ENCODE peak calls at places on chromosomes 3 and 15, in six cellular contexts. O is neural crest cell, B is coronary artery, Y is DND-41, U is activated B cell treated with CpG ODN at 0.5 μM for 24 hours, V is lung. L is an unnamed sample.

GRCh38 chr3:151538706-151539403 is 78.0 kb upstream of the IGSF10 start:
- DNase-seq in O (no peak), B (no peak), Y (no peak), U (no peak), V (no peak), L (no peak)

GRCh38 chr3:129441782-129442181 is 1.8 kb downstream of the IFT122 start:
- DNase-seq in O (no peak), B (no peak), Y (no peak), U (no peak), V (no peak), L (no peak)

GRCh38 chr15:71085809-71086208 is 29.5 kb upstream of the THSD4 start:
- DNase-seq in O (no peak), B (no peak), Y (no peak), U (no peak), V (no peak), L (no peak)

GRCh38 chr15:93974804-93975481 is 256.4 kb upstream of the MCTP2 start:
- DNase-seq in O (peak), B (no peak), Y (no peak), U (no peak), V (no peak), L (no peak)

GRCh38 chr15:35693286-35693685 is 147.3 kb upstream of the DPH6 start:
- DNase-seq in O (no peak), B (no peak), Y (no peak), U (no peak), V (no peak), L (no peak)

GRCh38 chr3:149898771-149899170 is 71.9 kb downstream of the PFN2 start:
- DNase-seq in O (no peak), B (no peak), Y (no peak), U (no peak), V (no peak), L (no peak)

GRCh38 chr15:42364529-42364928 is 5.2 kb downstream of the CAPN3 start:
- DNase-seq in O (no peak), B (no peak), Y (no peak), U (no peak), V (no peak), L (no peak)

GRCh38 chr15:69855601-69856000 is 242.1 kb downstream of the TLE3 start:
- DNase-seq in O (no peak), B (no peak), Y (no peak), U (no peak), V (no peak), L (no peak)

GRCh38 chr15:75620043-75620775 is 5.3 kb downstream of the SNUPN start:
- DNase-seq in O (no peak), B (no peak), Y (no peak), U (no peak), V (no peak), L (no peak)

GRCh38 chr15:60614862-60615771 is 136.2 kb upstream of the ICE2 start:
- DNase-seq in O (no peak), B (no peak), Y (no peak), U (no peak), V (no peak), L (no peak)

GRCh38 chr3:155225417-155225816 is 68.1 kb downstream of the STRIT1 start:
- DNase-seq in O (no peak), B (no peak), Y (no peak), U (no peak), V (no peak), L (no peak)

GRCh38 chr15:77541421-77542181 is 91.1 kb downstream of the LINGO1 start:
- DNase-seq in O (no peak), B (no peak), Y (no peak), U (no peak), V (peak), L (no peak)

GRCh38 chr3:42731476-42732195 is 29.0 kb upstream of the HHATL start:
- DNase-seq in O (no peak), B (peak), Y (no peak), U (no peak), V (no peak), L (no peak)

GRCh38 chr15:68637755-68638405 is 59.1 kb downstream of the CORO2B start:
- DNase-seq in O (no peak), B (no peak), Y (no peak), U (no peak), V (peak), L (no peak)

GRCh38 chr3:106332884-106333283 is 464.1 kb upstream of the CBLB start:
- DNase-seq in O (no peak), B (no peak), Y (no peak), U (no peak), V (no peak), L (no peak)
- TF ChIP-seq CTCF in O (no peak), B (no peak), Y (peak), U (no peak), V (no peak), L (no peak)

GRCh38 chr3:156654834-156655233 is 19.6 kb upstream of the TIPARP start:
- DNase-seq in O (no peak), B (no peak), Y (no peak), U (no peak), V (no peak), L (no peak)
- TF ChIP-seq CTCF in O (no peak), B (no peak), Y (no peak), U (no peak), V (no peak), L (no peak)

DNA sequence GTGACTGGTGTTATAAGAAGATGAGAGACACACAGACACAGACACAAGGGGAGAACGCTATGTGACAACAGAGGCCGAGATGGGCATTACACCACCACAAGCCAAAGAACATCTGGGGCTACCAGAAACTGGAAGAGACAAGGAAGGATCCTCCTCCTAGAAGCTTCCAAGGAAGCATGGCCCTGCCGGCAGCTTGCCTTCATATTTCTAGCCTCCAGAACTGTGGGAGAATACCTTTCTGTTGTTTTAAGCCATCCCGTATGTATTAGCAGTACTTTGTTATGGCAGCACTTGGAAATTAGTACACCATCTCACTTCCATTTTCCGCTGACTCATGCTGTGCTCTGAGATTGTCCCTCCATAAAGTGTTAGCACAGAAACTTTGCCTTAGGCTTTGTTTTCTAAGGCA is 38.7 kb upstream of the CA12 start:
- DNase-seq in O (no peak), B (no peak), Y (no peak), U (no peak), V (no peak), L (no peak)
- TF ChIP-seq CTCF in O (no peak), B (no peak), Y (no peak), U (no peak), V (no peak), L (no peak)

GRCh38 chr15:62914461-62915079 is 128.0 kb upstream of the TPM1 start:
- DNase-seq in O (no peak), B (no peak), Y (no peak), U (no peak), V (no peak), L (no peak)

GRCh38 chr15:62912282-62912681 is 130.3 kb upstream of the TPM1 start:
- DNase-seq in O (no peak), B (no peak), Y (no peak), U (no peak), V (no peak), L (no peak)

GRCh38 chr15:62909257-62909656 is 133.3 kb upstream of the TPM1 start:
- DNase-seq in O (no peak), B (no peak), Y (no peak), U (no peak), V (no peak), L (no peak)

GRCh38 chr15:62907275-62907674 is 135.3 kb upstream of the TPM1 start:
- DNase-seq in O (no peak), B (no peak), Y (no peak), U (no peak), V (no peak), L (no peak)

GRCh38 chr15:62912808-62913207 is 129.7 kb upstream of the TPM1 start:
- DNase-seq in O (no peak), B (no peak), Y (no peak), U (no peak), V (no peak), L (no peak)
- TF ChIP-seq CTCF in O (peak), B (no peak), Y (no peak), U (no peak), V (no peak), L (no peak)

DNA sequence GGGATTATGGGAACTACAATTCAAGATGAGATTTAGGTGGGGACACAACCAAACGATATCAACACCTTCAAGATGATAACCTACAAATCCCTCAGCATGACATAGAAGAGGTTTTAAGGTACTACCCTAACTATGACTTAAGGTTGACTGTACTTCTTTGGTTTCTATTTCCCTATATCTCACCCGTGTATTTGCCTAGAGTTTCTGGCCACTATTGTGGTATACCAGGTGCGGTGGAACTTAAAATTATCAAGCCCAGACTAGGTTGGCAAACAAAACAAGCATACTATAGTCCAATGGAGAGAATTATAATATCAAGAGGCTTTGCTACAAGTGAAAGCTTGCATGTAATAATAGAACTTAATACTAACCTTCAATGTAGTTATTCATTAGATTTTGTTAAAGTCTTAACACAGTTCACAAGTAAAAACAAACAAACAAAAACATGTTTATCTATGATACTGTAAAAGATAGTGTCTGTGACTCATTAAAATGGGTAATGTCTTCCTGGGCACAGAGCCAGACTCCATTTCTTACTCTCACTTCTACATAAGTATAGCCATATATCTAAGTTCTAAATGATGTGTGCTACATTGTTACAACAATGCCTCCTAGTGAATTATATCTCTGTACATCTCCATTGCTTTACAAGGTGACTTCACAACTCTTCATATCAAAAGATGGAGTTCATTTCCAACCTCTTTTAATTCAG is 479.1 kb downstream of the ZBBX start:
- DNase-seq in O (no peak), B (no peak), Y (no peak), U (no peak), V (no peak), L (no peak)
- TF ChIP-seq CTCF in O (no peak), B (no peak), Y (no peak), U (no peak), V (no peak), L (no peak)

GRCh38 chr3:126113238-126113555 is 29.3 kb upstream of the SLC41A3 start:
- DNase-seq in O (no peak), B (no peak), Y (no peak), U (no peak), V (no peak), L (no peak)

GRCh38 chr3:126111566-126112475 is 27.9 kb upstream of the SLC41A3 start:
- DNase-seq in O (no peak), B (peak), Y (no peak), U (peak), V (no peak), L (no peak)

GRCh38 chr3:126114406-126115386 is 30.8 kb upstream of the SLC41A3 start:
- DNase-seq in O (no peak), B (no peak), Y (no peak), U (peak), V (no peak), L (no peak)

GRCh38 chr3:126112531-126113237 is 28.8 kb upstream of the SLC41A3 start:
- DNase-seq in O (no peak), B (peak), Y (no peak), U (peak), V (no peak), L (no peak)

GRCh38 chr3:126113733-126114132 is 29.8 kb upstream of the SLC41A3 start:
- DNase-seq in O (no peak), B (no peak), Y (no peak), U (peak), V (no peak), L (no peak)
- TF ChIP-seq CTCF in O (peak), B (no peak), Y (peak), U (no peak), V (no peak), L (no peak)

DNA sequence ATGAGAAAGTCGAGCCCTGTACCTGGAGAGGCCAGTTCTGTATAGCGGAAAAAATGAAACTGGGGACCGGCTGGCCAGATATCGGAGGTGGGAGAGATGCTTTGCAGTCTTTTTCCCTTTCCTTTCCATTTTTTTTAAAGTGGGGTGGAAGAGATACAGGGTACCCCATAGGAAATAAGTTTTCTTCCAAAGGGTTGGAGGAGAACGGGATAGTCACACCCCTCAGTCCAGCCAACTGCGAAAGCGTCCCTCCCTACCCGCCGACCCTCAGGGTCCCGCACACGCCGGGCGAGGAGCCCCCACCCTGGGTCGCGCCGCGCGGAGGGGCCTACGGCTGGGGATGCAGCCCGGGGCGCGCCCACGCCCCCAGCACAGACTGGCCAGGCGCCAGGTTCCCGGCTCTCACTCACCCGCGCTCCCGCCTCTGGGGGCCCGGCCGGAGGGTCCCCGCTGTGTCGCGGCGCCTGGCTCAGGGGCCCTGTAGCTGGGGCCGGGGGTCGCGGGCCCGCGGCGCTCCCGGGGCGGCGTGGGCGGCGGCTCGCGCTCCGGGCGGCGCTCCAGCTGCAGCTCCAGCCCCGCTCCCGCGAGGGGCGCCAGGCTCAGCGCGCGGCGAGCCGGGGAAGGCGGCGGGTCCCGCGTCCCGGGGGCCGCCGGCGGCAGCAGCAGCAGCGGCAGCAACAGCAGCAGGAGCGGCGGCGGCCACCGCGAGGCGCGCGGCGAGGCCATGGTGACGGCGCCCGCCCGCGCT is 458 bp downstream of the HEG1 start:
- DNase-seq in O (no peak), B (no peak), Y (peak), U (peak), V (no peak), L (no peak)
- TF ChIP-seq CTCF in O (no peak), B (no peak), Y (no peak), U (no peak), V (no peak), L (no peak)

L was measured in CD4-positive, alpha-beta T cell.